ENCODE peak calls at places on chromosomes 12 and 14, in ten cellular contexts. A is fibroblast of gingiva; D is activated CD8-positive, alpha-beta T cell treated with anti-CD3 and anti-CD28 coated beads, Interleukin-2, amount 10 ng/mL, durations not matched to agents 7 days and 5 days; I is T-helper 2 cell; V is posterior cingulate gyrus; R is fibroblast of the aortic adventitia; T is RPMI8226; Z is DMS153; E is fibroblast of lung; F is activated CD4-positive, alpha-beta T cell treated with anti-CD3 and anti-CD28 coated beads for 1 hour. M is an unnamed sample.
A peak's percentile ranks its signal among the peaks of the same experiment; 100 is the strongest.

GRCh38 chr12:32025906-32026305 is 66.7 kb downstream of the RESF1 start:
- DNase-seq in A (no peak), D (peak; percentile 80), I (peak; percentile 11), V (no peak), R (no peak), T (no peak), Z (no peak), E (no peak), F (peak; percentile 13), M (peak; percentile 24)

GRCh38 chr14:81440041-81440440 is 39.9 kb upstream of the STON2 start:
- DNase-seq in A (no peak), D (no peak), I (no peak), V (no peak), R (no peak), T (no peak), Z (no peak), E (no peak), F (no peak), M (no peak)

GRCh38 chr12:51846911-51847829 is 1.3 kb downstream of the FIGNL2 start:
- DNase-seq in A (no peak), D (peak; percentile 51), I (peak; percentile 18), V (peak; percentile 53), R (no peak), T (peak; percentile 15), Z (no peak), E (no peak), F (no peak), M (no peak)

GRCh38 chr12:118189761-118190181 is 53.8 kb downstream of the PEBP1 start:
- DNase-seq in A (peak; percentile 29), D (no peak), I (no peak), V (peak; percentile 53), R (peak; percentile 65), T (no peak), Z (peak; percentile 35), E (peak; percentile 86), F (no peak), M (no peak)

GRCh38 chr14:30064454-30064853 is 136.8 kb upstream of the PRKD1 start:
- DNase-seq in A (peak; percentile 61), D (no peak), I (no peak), V (no peak), R (no peak), T (no peak), Z (no peak), E (no peak), F (no peak), M (no peak)

GRCh38 chr14:72844528-72844927 is 49.4 kb downstream of the DPF3 start:
- DNase-seq in A (no peak), D (no peak), I (no peak), V (no peak), R (no peak), T (no peak), Z (no peak), E (no peak), F (no peak), M (no peak)

GRCh38 chr12:79830425-79830824 is 104.5 kb downstream of the PPP1R12A start:
- DNase-seq in A (no peak), D (no peak), I (no peak), V (no peak), R (no peak), T (no peak), Z (no peak), E (no peak), F (no peak), M (no peak)

GRCh38 chr14:20429801-20430669 is 5.9 kb downstream of the KLHL33 start:
- DNase-seq in A (no peak), D (peak; percentile 43), I (no peak), V (peak; percentile 50), R (no peak), T (no peak), Z (peak; percentile 9), E (no peak), F (no peak), M (no peak)

GRCh38 chr14:51442513-51443175 is 202.6 kb downstream of the TMX1 start:
- DNase-seq in A (peak; percentile 93), D (no peak), I (no peak), V (no peak), R (peak; percentile 99), T (no peak), Z (no peak), E (peak; percentile 93), F (no peak), M (no peak)